ENCODE peak calls at places on chromosome 22, in five cellular contexts. W is tibial nerve, K is psoas muscle, D is dorsolateral prefrontal cortex, B is glutamatergic neuron. S is an unnamed sample.

GRCh38 chr22:38353142-38353629 is 36.0 kb upstream of the CSNK1E start:
- DNase-seq in W (peak), K (peak), D (peak), B (peak), S (peak)

GRCh38 chr22:43392385-43392989 is 19.3 kb upstream of the MPPED1 start:
- DNase-seq in W (no peak), K (no peak), D (no peak), B (no peak), S (no peak)

GRCh38 chr22:27720860-27721259 is 80.7 kb downstream of the MN1 start:
- DNase-seq in W (no peak), K (peak), D (no peak), B (no peak), S (no peak)

GRCh38 chr22:43587574-43587973 is 175.8 kb downstream of the MPPED1 start:
- DNase-seq in W (no peak), K (no peak), D (no peak), B (no peak), S (no peak)

GRCh38 chr22:38831166-38831945 is 12.5 kb downstream of the NPTXR start:
- DNase-seq in W (no peak), K (no peak), D (no peak), B (peak), S (no peak)

GRCh38 chr22:36853407-36854099 is 7.3 kb upstream of the NCF4 start:
- DNase-seq in W (no peak), K (peak), D (peak), B (peak), S (peak)

GRCh38 chr22:17471901-17472566 is 91.3 kb upstream of the SLC25A18 start:
- DNase-seq in W (no peak), K (no peak), D (no peak), B (peak), S (no peak)

GRCh38 chr22:44445731-44446130 is 52.3 kb downstream of the RTL6 start:
- DNase-seq in W (no peak), K (no peak), D (no peak), B (no peak), S (no peak)

GRCh38 chr22:43992331-43992821 is 31.7 kb upstream of the PARVB start:
- DNase-seq in W (no peak), K (no peak), D (peak), B (peak), S (no peak)

DNA sequence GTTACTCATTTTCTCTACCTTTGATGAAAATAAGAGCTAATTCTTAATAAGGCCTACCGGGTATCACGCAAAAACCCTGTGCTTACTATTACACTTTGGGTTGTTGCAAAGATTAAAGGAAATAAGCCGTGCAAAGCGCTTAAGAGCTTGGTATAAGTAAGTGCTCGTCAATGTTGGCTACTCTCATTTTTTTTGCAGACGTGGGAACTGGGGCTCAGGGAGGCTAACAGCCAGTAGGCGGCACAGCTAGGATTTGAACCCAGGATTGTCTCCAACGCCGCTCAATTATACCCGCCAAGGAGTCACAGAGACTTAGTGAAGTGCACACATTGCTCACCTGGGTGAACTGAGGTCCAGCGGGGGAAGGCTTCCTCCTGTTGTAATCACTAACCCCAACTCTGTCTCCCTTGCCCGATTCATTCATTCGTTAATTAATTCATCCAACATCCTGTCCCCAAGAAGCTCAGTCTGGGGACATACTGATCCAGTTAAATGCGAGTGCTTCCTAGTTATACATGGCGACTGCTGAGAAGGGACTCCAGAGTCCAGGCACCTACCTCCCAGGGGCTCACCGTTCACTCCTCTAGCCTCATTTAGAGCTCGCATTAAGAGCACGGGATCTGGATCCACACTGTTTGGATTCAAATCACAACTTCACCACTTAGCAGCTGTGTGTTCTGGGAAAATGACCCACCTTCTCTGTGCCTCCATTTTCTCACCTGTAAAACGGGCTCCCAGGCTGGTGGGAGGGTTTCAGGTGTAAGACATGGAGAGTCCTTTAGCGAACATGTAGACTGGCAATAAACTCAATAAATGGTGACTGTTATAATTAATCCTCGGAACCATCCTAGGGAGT is 869 bp upstream of the MTFP1 start:
- DNase-seq in W (no peak), K (no peak), D (no peak), B (no peak), S (peak)
- TF ChIP-seq CTCF in W (no peak), K (no peak), D (no peak), B (no peak), S (no peak)

GRCh38 chr22:19897726-19898515 is 43.2 kb upstream of the GNB1L start:
- DNase-seq in W (no peak), K (no peak), D (no peak), B (no peak), S (no peak)

GRCh38 chr22:19893363-19893762 is 38.7 kb upstream of the GNB1L start:
- DNase-seq in W (no peak), K (no peak), D (no peak), B (no peak), S (no peak)

GRCh38 chr22:19895160-19895849 is 40.6 kb upstream of the GNB1L start:
- DNase-seq in W (no peak), K (no peak), D (no peak), B (no peak), S (no peak)

GRCh38 chr22:19898831-19899567 is 42.6 kb upstream of the COMT start:
- DNase-seq in W (no peak), K (no peak), D (no peak), B (no peak), S (no peak)

DNA sequence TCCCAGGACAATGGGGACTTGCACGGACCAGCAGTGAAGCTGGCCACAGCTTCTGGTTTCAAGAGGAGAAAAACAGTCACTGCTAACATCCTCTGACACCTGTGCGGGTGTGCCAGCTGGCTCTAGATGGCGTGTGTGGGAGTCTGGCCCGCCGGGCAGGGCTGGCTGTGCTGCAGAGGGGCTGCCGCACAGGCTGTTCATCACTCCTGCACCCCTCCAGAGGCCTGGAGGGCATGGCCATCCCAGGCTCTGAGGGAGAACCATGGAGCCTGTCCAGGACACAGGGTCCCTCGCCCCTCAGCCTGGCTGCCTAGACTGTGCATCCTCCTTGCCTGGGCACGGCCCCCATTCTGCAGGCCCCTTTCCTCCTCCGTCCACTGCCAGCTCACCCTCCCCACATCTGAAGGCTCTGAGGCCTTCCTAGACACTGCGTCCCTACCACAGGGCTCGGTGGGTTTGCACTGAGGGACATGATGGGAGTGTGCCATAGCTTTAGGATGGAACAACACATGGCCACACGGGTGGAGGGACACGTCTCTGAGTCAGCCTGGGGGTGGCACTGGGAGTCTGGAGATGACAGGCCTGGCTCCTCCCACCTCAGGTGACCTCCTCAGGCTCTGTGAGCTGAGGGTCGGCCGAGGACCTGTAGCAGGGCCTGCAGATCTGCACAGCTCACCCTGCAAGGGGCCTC is 42.1 kb upstream of the GNB1L start:
- DNase-seq in W (no peak), K (no peak), D (peak), B (no peak), S (no peak)
- TF ChIP-seq CTCF in W (no peak), K (no peak), D (no peak), B (no peak), S (no peak)

GRCh38 chr22:40665312-40665711 is 14.0 kb upstream of the MCHR1 start:
- DNase-seq in W (no peak), K (no peak), D (peak), B (no peak), S (no peak)
- TF ChIP-seq CTCF in W (no peak), K (no peak), D (no peak), B (no peak), S (no peak)

DNA sequence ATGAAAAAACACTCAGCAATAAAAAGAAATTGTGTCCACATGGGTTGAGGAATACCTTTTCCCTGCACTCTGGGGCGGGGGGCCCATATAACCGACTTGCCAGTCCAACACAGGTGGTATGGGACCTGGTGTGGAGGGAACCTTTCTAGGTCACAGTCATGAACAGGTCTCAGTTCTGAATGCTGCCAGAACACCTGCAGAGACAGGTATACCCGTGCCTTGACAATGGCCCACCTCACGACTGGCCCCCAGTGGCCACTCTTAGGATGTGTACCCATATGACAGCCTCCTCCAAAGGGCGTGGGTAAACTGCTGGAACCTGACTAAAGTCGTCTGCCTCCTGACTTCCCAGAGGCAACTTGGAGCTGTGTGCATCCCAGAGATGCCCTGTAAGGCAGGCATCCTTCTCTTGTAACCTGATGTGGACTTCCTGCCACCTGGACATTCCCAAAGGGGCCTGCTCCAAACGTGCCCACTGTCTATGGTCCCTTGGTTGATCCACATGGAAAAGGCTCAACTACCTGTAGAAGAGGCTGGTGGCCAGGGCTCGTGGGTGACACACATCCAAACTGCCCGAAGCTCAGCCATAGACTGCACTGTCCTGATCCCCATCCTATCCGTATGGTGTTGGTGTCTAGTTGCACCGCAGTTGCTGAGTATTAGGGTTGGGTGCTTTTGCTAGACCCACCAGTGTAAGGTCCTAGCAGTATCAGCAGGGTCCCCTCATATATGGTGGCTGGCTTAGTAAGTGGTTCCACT is 859.3 kb downstream of the BRD1 start:
- DNase-seq in W (no peak), K (no peak), D (peak), B (no peak), S (no peak)
- TF ChIP-seq CTCF in W (peak), K (no peak), D (peak), B (no peak), S (peak)

GRCh38 chr22:46390652-46391301 is 55.3 kb downstream of the TRMU start:
- DNase-seq in W (peak), K (peak), D (peak), B (no peak), S (no peak)
- TF ChIP-seq CTCF in W (no peak), K (peak), D (peak), B (no peak), S (no peak)

GRCh38 chr22:29480262-29480511 is 169 bp downstream of the NEFH start:
- DNase-seq in W (no peak), K (no peak), D (no peak), B (no peak), S (no peak)

GRCh38 chr22:29480512-29481264 is 670 bp downstream of the NEFH start:
- DNase-seq in W (no peak), K (peak), D (peak), B (peak), S (peak)

GRCh38 chr22:29477919-29478318 is 2.1 kb upstream of the NEFH start:
- DNase-seq in W (no peak), K (no peak), D (no peak), B (no peak), S (no peak)

GRCh38 chr22:29479417-29480261 is at the start of gene NEFH:
- DNase-seq in W (no peak), K (no peak), D (peak), B (peak), S (no peak)

GRCh38 chr22:29478326-29479276 is 1.4 kb upstream of the NEFH start:
- DNase-seq in W (no peak), K (no peak), D (no peak), B (no peak), S (peak)
- TF ChIP-seq CTCF in W (no peak), K (no peak), D (no peak), B (no peak), S (no peak)

GRCh38 chr22:35140879-35141745 is 75.2 kb downstream of the ISX start:
- DNase-seq in W (no peak), K (no peak), D (no peak), B (no peak), S (no peak)
- TF ChIP-seq CTCF in W (peak), K (no peak), D (no peak), B (no peak), S (no peak)

DNA sequence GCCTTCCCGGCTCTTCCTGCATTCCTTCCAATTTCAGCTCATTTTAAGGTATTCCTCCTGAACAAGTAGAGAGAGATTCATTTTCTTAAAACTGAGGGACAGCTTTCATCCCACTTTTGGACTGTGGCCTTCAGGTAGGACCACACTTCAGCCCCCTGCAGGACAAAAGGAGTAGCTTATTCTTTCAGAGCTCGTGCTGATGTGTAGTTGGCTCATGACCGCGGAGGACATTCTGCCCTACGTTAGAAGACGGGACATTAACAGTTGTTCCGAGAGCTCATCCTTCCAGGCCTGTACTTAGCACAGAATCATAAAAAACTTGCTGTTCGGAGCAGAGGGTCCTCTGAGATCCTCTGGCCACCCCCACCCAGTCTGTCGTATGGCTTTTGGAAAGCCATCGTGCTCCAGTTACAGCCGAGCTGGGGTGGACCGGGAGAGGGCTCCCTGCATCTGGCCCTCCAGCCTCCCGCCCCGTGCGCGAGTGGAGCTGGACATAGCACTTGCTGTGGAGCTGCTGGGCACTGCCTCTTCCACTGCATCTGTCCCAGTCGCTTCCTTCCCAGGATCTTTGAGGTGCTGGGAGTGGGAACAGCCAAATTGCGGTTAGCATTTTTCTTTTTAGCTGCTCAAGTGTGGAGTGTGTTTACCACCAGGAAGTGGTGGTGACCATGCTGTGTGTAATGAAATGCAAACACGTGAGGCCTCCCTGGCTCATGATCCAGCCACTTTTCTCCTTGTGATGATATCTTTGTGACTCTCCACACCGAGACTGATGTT is 250.3 kb downstream of the TBC1D22A start:
- DNase-seq in W (no peak), K (no peak), D (no peak), B (no peak), S (no peak)
- TF ChIP-seq CTCF in W (no peak), K (no peak), D (no peak), B (peak), S (peak)

S was measured in neural crest cell.